ENCODE peak calls at places on chromosomes 5 and 9, in seven cellular contexts. M is transverse colon, P is Peyer's patch, C is suprapubic skin, E is breast epithelium, F is IMR-90, H is heart left ventricle. S is an unnamed sample. For H3K27me3, the result is how much of the 10 kb centered on the place peaks cover.

GRCh38 chr5:178589180-178590140 is 733 bp downstream of the COL23A1 start:
- DNase-seq in E (no peak), P (no peak), M (no peak), F (peak), H (no peak), C (no peak), S (no peak)

GRCh38 chr5:76641514-76642120 is 18.4 kb upstream of the F2RL2 start:
- DNase-seq in H (peak), P (peak), E (peak), F (peak), C (no peak), M (peak), S (no peak)

GRCh38 chr5:53045263-53045662 is 56.1 kb downstream of the ITGA2 start:
- DNase-seq in P (no peak), M (no peak), C (no peak), E (no peak), H (no peak), F (peak), S (no peak)

GRCh38 chr5:140258016-140258415 is 44.9 kb downstream of the PFDN1 start:
- DNase-seq in F (peak), M (no peak), C (no peak), H (no peak), P (no peak), E (no peak), S (no peak)

GRCh38 chr9:124788542-124789217 is 11.7 kb downstream of the OLFML2A start:
- DNase-seq in P (no peak), C (peak), E (no peak), H (peak), M (no peak), F (no peak), S (no peak)

GRCh38 chr5:14728109-14728938 is 63.8 kb downstream of the OTULIN start:
- DNase-seq in F (no peak), M (peak), P (no peak), C (no peak), H (no peak), E (no peak), S (no peak)

GRCh38 chr9:119092125-119092524 is 277.1 kb downstream of the BRINP1 start:
- DNase-seq in M (no peak), C (no peak), P (no peak), F (no peak), H (no peak), E (no peak), S (no peak)

GRCh38 chr9:125405938-125406811 is 144.5 kb downstream of the GAPVD1 start:
- DNase-seq in C (no peak), H (no peak), M (no peak), F (peak), E (no peak), P (no peak), S (no peak)

GRCh38 chr5:114377050-114377844 is 15.4 kb downstream of the KCNN2 start:
- DNase-seq in E (no peak), C (no peak), M (no peak), F (no peak), H (no peak), P (no peak), S (no peak)

GRCh38 chr5:108345541-108346171 is 36.2 kb downstream of the FBXL17 start:
- DNase-seq in H (no peak), E (no peak), M (no peak), C (no peak), F (peak), P (no peak), S (no peak)

GRCh38 chr9:126459965-126460843 is 133.6 kb downstream of the MVB12B start:
- DNase-seq in M (no peak), C (no peak), F (peak), E (no peak), H (no peak), P (no peak), S (no peak)

GRCh38 chr9:81565144-81565543 is 124.2 kb downstream of the TLE1 start:
- DNase-seq in E (no peak), H (no peak), P (no peak), M (peak), F (no peak), C (no peak), S (no peak)
- TF ChIP-seq POLR2A in E (no peak), H (no peak), P (no peak), M (no peak), F (no peak), C (no peak), S (no peak)

GRCh38 chr5:58988938-58989337 is 406.1 kb downstream of the RAB3C start:
- DNase-seq in H (no peak), C (no peak), M (no peak), F (no peak), E (no peak), P (no peak), S (no peak)
- H3K27me3 ChIP-seq in H (under half), C (under half), M (under half), F (under half), E (under half), P (under half), S (under half)

DNA sequence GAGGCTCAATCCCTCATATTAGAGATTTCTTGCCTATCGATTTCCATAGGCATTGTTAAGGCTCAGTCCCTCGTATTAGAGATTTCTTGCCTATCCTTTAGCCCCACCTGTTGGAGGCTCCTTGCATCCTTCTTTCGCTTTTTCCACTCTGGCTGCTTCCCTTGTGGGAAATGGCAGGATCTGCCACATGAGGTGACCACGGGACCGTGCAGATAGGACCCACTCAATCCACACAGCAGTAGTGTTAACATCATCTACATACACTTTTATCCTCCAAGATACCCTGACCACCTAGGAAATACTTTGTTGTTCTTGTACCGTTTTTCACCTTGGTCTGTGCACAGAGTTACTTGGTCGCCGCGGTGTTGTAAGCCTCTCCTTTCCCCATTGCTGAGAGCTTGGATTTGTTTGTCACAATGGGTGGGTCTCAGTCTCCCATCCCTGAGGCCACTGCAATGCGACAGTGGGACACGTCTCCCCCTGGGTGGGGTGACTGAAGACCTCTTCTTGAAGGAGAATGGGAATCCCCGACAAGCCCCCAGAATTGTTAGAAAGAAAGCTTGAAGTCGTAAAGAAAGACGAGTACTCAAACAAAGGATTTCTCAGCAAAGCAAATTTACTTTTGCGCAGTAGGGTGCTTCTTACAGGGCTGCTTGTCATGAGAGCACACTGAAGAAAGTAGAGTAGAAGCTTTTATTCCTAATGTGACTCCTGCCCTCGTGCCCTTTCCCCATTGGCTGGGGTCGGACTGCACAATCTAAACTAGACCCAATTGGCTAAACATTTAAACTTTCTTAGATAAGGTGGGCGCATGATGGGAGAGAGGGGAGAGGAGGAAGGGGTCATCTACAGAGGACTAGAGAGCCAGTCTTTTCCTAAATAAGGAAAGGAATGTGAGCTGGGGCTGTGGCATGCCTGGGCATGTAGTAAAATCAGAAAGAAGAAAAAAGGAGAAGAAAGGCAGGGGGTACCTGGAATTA is 19.8 kb downstream of the IFT74 start:
- DNase-seq in E (no peak), C (no peak), H (peak), F (peak), P (no peak), M (peak), S (no peak)
- H3K4me3 ChIP-seq in E (peak), C (no peak), H (no peak), F (no peak), P (no peak), M (no peak), S (no peak)

GRCh38 chr5:867300-867699 is 16.5 kb upstream of the ZDHHC11 start:
- DNase-seq in H (no peak), F (no peak), M (no peak), C (no peak), P (no peak), E (no peak), S (no peak)
- TF ChIP-seq POLR2A in H (no peak), F (no peak), M (no peak), C (no peak), P (no peak), E (no peak), S (no peak)

GRCh38 chr5:1009359-1010180 is 968 bp downstream of the NKD2 start:
- DNase-seq in E (peak), H (peak), C (peak), P (no peak), F (no peak), M (no peak), S (peak)

GRCh38 chr5:1011226-1011631 is 2.6 kb downstream of the NKD2 start:
- DNase-seq in H (peak), F (no peak), C (peak), P (no peak), M (peak), E (no peak), S (peak)

GRCh38 chr5:1010181-1010510 is 1.5 kb downstream of the NKD2 start:
- DNase-seq in H (peak), M (no peak), E (no peak), P (no peak), C (peak), F (no peak), S (no peak)

GRCh38 chr5:1011741-1012315 is 3.2 kb downstream of the NKD2 start:
- DNase-seq in F (no peak), M (no peak), H (no peak), C (peak), P (no peak), E (no peak), S (no peak)

DNA sequence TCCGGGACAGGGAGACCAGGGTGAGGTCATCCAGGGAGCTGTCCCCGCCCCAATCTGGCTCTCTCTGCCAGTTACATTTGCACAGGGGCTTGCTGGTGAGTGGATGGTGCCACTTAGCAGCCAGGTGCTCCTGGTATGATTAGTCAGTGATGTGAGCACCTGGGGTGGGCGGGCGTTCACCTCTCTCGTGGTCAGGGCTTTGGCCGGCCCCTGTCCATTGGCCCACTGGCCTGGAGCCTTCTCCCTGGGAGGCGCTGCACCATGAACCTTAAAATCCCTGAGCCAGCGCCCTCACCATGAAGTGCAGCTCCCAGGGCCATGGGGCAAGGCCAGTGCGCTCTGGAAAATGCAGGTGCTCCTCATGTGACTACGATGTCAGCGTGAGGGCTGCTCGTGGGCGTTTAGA is 2.0 kb downstream of the NKD2 start:
- DNase-seq in M (no peak), H (peak), C (peak), F (no peak), P (no peak), E (no peak), S (no peak)
- H3K27me3 ChIP-seq in M (half or more), H (under half), C (half or more), F (half or more), P (under half), E (under half), S (under half)